ENCODE peak calls at places on chromosome 1, in nine cellular contexts. D, H, O, Z, U, L, W, P and C are unnamed samples.
A peak's percentile ranks its signal among the peaks of the same experiment; 100 is the strongest.

GRCh38 chr1:59976194-59977074 is 49.9 kb upstream of the CYP2J2 start:
- DNase-seq in O (peak; percentile 10), U (no peak), D (peak; percentile 65), P (peak; percentile 81), H (peak; percentile 82), L (peak; percentile 71), Z (peak; percentile 68), W (no peak), C (peak; percentile 86)

GRCh38 chr1:235074335-235075120 is 54.1 kb downstream of the TOMM20 start:
- DNase-seq in W (no peak), Z (peak; percentile 37), P (peak; percentile 74), D (no peak), U (peak; percentile 79), O (no peak), L (peak; percentile 54), H (no peak), C (no peak)

GRCh38 chr1:21880619-21880970 is 56.5 kb downstream of the HSPG2 start:
- DNase-seq in H (no peak), L (no peak), W (no peak), Z (no peak), O (no peak), P (no peak), D (no peak), U (no peak), C (no peak)

GRCh38 chr1:96538883-96539282 is 182.7 kb upstream of the PTBP2 start:
- DNase-seq in L (peak; percentile 99), H (no peak), U (peak; percentile 87), Z (peak; percentile 12), D (peak; percentile 38), W (peak; percentile 89), P (no peak), O (peak; percentile 30), C (no peak)

GRCh38 chr1:220149742-220150141 is 55.8 kb downstream of the IARS2 start:
- DNase-seq in U (no peak), P (no peak), H (no peak), Z (no peak), O (no peak), W (no peak), L (no peak), D (no peak), C (no peak)

GRCh38 chr1:22889213-22889827 is 83.3 kb downstream of the LACTBL1 start:
- DNase-seq in O (no peak), H (no peak), W (no peak), Z (peak; percentile 47), P (no peak), L (peak; percentile 61), U (peak; percentile 25), D (no peak), C (peak; percentile 42)

GRCh38 chr1:46256523-46256922 is 9.0 kb downstream of the RAD54L start:
- DNase-seq in U (no peak), D (no peak), Z (no peak), W (no peak), H (no peak), P (no peak), L (no peak), O (no peak), C (no peak)

GRCh38 chr1:119132179-119132578 is 8.3 kb downstream of the WARS2 start:
- DNase-seq in O (no peak), D (peak; percentile 16), H (peak; percentile 75), P (no peak), Z (no peak), L (no peak), U (no peak), W (no peak), C (no peak)

GRCh38 chr1:213987876-213988638 is at the start of gene PROX1:
- DNase-seq in D (peak; percentile 36), P (peak; percentile 85), L (peak; percentile 92), H (peak; percentile 87), U (peak; percentile 93), Z (peak; percentile 94), O (peak; percentile 88), W (peak; percentile 47), C (peak; percentile 91)

GRCh38 chr1:181095763-181096184 is 7.3 kb downstream of the IER5 start:
- DNase-seq in O (no peak), Z (no peak), H (peak; percentile 12), D (no peak), W (no peak), U (no peak), P (no peak), L (no peak), C (no peak)

GRCh38 chr1:89980605-89981004 is 14.3 kb upstream of the ZNF326 start:
- DNase-seq in D (no peak), L (no peak), Z (no peak), H (no peak), O (no peak), U (no peak), W (no peak), P (no peak), C (no peak)

GRCh38 chr1:153265457-153265856 is 6.0 kb downstream of the LORICRIN start:
- DNase-seq in H (no peak), D (no peak), U (no peak), Z (no peak), O (no peak), P (no peak), W (no peak), L (no peak), C (no peak)

GRCh38 chr1:153260473-153260979 is 1.0 kb downstream of the LORICRIN start:
- DNase-seq in W (no peak), P (no peak), Z (no peak), O (no peak), H (no peak), L (no peak), U (peak; percentile 6), D (no peak), C (no peak)

GRCh38 chr1:153260980-153261792 is 1.7 kb downstream of the LORICRIN start:
- DNase-seq in U (peak; percentile 5), O (peak; percentile 26), H (no peak), W (no peak), D (no peak), P (peak; percentile 75), L (no peak), Z (peak; percentile 70), C (peak; percentile 30)

GRCh38 chr1:153261793-153262371 is 2.4 kb downstream of the LORICRIN start:
- DNase-seq in L (no peak), P (no peak), H (no peak), Z (no peak), O (no peak), W (no peak), U (no peak), D (no peak), C (no peak)

DNA sequence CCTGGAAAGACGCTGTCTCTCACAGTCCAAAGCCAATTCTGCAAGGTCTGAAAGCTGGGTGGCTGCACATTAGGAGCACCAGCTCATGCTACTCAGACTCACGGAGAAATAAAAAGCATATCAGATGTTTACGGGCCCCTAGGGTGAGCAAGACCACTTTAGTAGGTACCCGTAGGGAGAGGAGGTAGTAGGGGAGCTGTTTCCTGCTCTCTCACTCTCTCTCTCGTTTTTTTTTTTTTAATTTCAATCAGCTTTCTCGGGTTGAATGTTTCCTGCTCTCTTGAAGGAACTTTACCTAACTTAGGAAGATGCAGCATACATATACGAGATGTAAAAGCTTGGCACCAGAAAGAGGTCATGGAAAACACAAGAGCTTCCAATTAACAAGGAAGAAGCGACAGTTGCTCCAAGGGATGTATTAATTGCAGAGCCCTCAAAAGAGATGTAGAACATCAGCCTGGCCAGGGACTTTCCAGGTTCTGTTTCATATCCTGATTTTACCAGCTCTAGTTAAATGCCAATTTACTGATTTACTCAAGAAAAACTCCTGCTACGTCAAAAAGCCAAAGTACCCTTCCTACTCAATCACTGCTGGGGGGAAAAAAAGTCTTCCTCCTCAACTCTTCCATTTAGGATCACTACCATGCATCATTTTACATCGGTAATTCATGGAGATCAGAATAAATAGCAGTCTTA is 3.1 kb downstream of the LORICRIN start:
- DNase-seq in D (no peak), P (no peak), U (no peak), H (no peak), L (no peak), Z (no peak), O (no peak), W (no peak), C (no peak)
- H3K27me3 ChIP-seq in D (peaks cover 60% of the 10 kb centered on the region), P (peaks cover 41% of the 10 kb centered on the region), U (peaks cover 39% of the 10 kb centered on the region), H (peaks cover 29% of the 10 kb centered on the region), L (peaks cover 42% of the 10 kb centered on the region), Z (peaks cover 62% of the 10 kb centered on the region), O (no peaks in the 10 kb centered on the region), W (peaks cover 27% of the 10 kb centered on the region), C (no peaks in the 10 kb centered on the region)

DNA sequence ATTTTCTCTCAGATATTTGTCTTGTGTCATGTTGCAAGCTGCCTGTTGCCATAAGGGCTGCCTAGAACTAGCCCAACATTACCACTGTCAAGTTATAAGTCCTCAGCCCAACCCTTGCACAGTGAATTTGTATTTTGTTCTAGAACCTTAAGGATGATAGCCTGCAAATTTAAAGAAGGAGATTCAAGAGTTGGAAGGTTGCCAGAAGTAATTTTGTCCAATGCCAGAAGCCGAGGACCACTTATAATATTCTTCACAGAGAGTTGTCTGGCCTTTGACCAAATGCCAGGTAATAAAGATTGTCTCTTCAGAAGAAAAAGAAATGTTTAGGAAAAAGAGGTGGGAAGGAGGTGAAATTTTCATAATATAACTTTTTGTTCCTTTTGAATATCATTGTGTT is 40.5 kb upstream of the SUCO start:
- DNase-seq in O (no peak), Z (no peak), L (no peak), W (no peak), U (no peak), D (no peak), H (no peak), P (no peak), C (no peak)
- H3K27me3 ChIP-seq in O (no peaks in the 10 kb centered on the region), Z (no peaks in the 10 kb centered on the region), L (peaks cover 4% of the 10 kb centered on the region), W (peaks cover 26% of the 10 kb centered on the region), U (peaks cover 14% of the 10 kb centered on the region), D (no peaks in the 10 kb centered on the region), H (peaks cover 4% of the 10 kb centered on the region), P (no peaks in the 10 kb centered on the region), C (no peaks in the 10 kb centered on the region)

GRCh38 chr1:228868731-228869024 is 133.4 kb downstream of the RHOU start:
- DNase-seq in L (no peak), H (no peak), Z (no peak), W (no peak), P (no peak), U (no peak), D (no peak), O (no peak), C (no peak)

GRCh38 chr1:228866498-228866897 is 131.2 kb downstream of the RHOU start:
- DNase-seq in Z (peak; percentile 18), H (no peak), P (no peak), L (peak; percentile 39), O (peak; percentile 30), U (no peak), D (no peak), W (no peak), C (no peak)

GRCh38 chr1:228869312-228869824 is 134.1 kb downstream of the RHOU start:
- DNase-seq in Z (no peak), H (no peak), W (no peak), U (no peak), L (no peak), O (no peak), P (no peak), D (no peak), C (no peak)

GRCh38 chr1:228867093-228867950 is 132.0 kb downstream of the RHOU start:
- DNase-seq in Z (peak; percentile 40), D (no peak), O (no peak), P (no peak), W (no peak), H (no peak), U (peak; percentile 4), L (peak; percentile 14), C (no peak)

GRCh38 chr1:228867951-228868730 is 132.9 kb downstream of the RHOU start:
- DNase-seq in L (no peak), P (no peak), U (no peak), Z (peak; percentile 58), H (no peak), W (no peak), O (no peak), D (no peak), C (no peak)
- H3K27me3 ChIP-seq in L (peaks cover 2% of the 10 kb centered on the region), P (no peaks in the 10 kb centered on the region), U (peaks cover 22% of the 10 kb centered on the region), Z (peaks cover 27% of the 10 kb centered on the region), H (no peaks in the 10 kb centered on the region), W (peaks cover 11% of the 10 kb centered on the region), O (no peaks in the 10 kb centered on the region), D (no peaks in the 10 kb centered on the region), C (no peaks in the 10 kb centered on the region)

GRCh38 chr1:200869376-200869752 is 3.4 kb upstream of the GPR25 start:
- DNase-seq in H (no peak), Z (no peak), L (no peak), U (no peak), D (no peak), O (no peak), P (no peak), W (no peak), C (no peak)
- H3K27me3 ChIP-seq in H (peaks cover 56% of the 10 kb centered on the region), Z (no peaks in the 10 kb centered on the region), L (peaks cover 34% of the 10 kb centered on the region), U (peaks cover 28% of the 10 kb centered on the region), D (peaks cover 50% of the 10 kb centered on the region), O (no peaks in the 10 kb centered on the region), P (peaks cover 19% of the 10 kb centered on the region), W (peaks cover 32% of the 10 kb centered on the region), C (no peaks in the 10 kb centered on the region)